ENCODE peak calls at places on chromosomes 4 and X, in five cellular contexts. U is adipocyte; O is CD8-positive, alpha-beta T cell; V is mesenchymal stem cell; T is PC-3. I is an unnamed sample.
A peak's percentile ranks its signal among the peaks of the same experiment; 100 is the strongest.

GRCh38 chr4:81988178-81988577 is 385.6 kb downstream of the HNRNPD start:
- DNase-seq in O (no peak), T (no peak), V (no peak), U (no peak), I (no peak)

GRCh38 chr4:37667197-37668100 is 18.7 kb downstream of the RELL1 start:
- DNase-seq in T (no peak), V (no peak), O (no peak), U (no peak), I (no peak)

GRCh38 chr4:38360201-38360600 is 303.8 kb upstream of the KLF3 start:
- DNase-seq in T (no peak), U (no peak), O (no peak), V (no peak), I (no peak)

GRCh38 chr4:108433832-108434231 is 186.5 kb upstream of the RPL34 start:
- DNase-seq in V (peak; percentile 87), U (peak; percentile 64), O (peak; percentile 18), T (peak; percentile 34), I (no peak)

GRCh38 chrX:16612257-16612987 is 37.5 kb upstream of the S100G start:
- DNase-seq in T (no peak), U (no peak), O (no peak), V (no peak), I (no peak)

GRCh38 chrX:45771114-45771513 is 570.4 kb upstream of the DIPK2B start:
- DNase-seq in O (no peak), T (peak; percentile 96), U (peak; percentile 74), V (peak; percentile 94), I (peak; percentile 85)

GRCh38 chr4:107863850-107864371 is 39.2 kb downstream of the SGMS2 start:
- DNase-seq in O (no peak), U (peak; percentile 29), T (peak; percentile 72), V (peak; percentile 55), I (no peak)

GRCh38 chrX:1093586-1094538 is 118.6 kb downstream of the CRLF2 start:
- DNase-seq in V (no peak), U (no peak), O (no peak), T (no peak), I (no peak)

GRCh38 chr4:147864591-147864990 is 132.7 kb downstream of the ARHGAP10 start:
- DNase-seq in O (no peak), U (no peak), V (no peak), T (no peak), I (no peak)

GRCh38 chr4:8306511-8307021 is 37.0 kb downstream of the HTRA3 start:
- DNase-seq in T (no peak), O (no peak), U (no peak), V (no peak), I (no peak)

GRCh38 chr4:177448850-177449249 is 6.6 kb upstream of the AGA start:
- DNase-seq in O (no peak), T (no peak), V (peak; percentile 62), U (peak; percentile 83), I (no peak)

GRCh38 chr4:100806988-100807387 is 289.2 kb upstream of the EMCN start:
- DNase-seq in V (no peak), U (no peak), O (no peak), T (no peak), I (no peak)

DNA sequence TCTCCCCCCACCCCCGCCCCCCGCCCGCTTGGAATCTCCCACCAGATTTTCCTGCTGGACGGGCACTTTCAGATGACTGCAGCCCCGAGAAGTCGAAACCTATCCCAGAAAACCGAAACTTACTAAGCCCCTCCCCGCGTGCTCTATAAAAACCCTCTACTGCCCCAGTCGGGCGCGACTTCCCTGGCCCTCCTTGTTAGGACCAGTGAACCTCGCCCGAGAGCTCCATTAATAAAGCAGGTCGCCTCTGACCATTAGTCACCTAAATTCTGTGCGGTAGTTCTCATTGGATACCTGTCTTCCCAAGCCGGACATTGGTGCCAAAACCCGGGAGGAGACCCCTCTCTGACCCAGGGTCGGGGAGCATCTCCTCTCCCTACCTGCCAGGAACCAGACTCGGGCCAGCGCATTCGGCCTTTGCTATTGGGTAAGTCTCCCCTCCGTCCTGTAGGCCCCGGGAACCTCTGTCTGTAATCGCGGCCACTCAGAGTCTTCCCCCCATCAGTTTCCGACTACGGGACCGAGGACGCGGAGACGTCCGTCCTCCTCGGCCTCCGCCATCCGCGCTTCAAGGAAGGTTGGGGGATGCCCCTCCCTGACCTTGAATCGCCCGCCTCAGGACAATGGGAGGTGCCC is 958.0 kb downstream of the RPA4 start:
- DNase-seq in V (no peak), U (no peak), T (no peak), O (no peak), I (no peak)
- H3K9me3 ChIP-seq in V (peaks cover 7% of the 10 kb centered on the region), U (no peaks in the 10 kb centered on the region), T (no peaks in the 10 kb centered on the region), O (no peaks in the 10 kb centered on the region), I (no peaks in the 10 kb centered on the region)

GRCh38 chr4:174582463-174582862 is 60.2 kb upstream of the HPGD start:
- DNase-seq in O (no peak), T (no peak), U (no peak), V (no peak), I (no peak)

GRCh38 chr4:174591243-174592021 is 69.1 kb upstream of the HPGD start:
- DNase-seq in V (no peak), T (no peak), O (no peak), U (no peak), I (no peak)

GRCh38 chr4:174592256-174592984 is 70.1 kb upstream of the HPGD start:
- DNase-seq in U (no peak), T (no peak), V (no peak), O (no peak), I (no peak)

GRCh38 chr4:174590336-174590735 is 68.0 kb upstream of the HPGD start:
- DNase-seq in O (no peak), U (no peak), V (no peak), T (no peak), I (no peak)

DNA sequence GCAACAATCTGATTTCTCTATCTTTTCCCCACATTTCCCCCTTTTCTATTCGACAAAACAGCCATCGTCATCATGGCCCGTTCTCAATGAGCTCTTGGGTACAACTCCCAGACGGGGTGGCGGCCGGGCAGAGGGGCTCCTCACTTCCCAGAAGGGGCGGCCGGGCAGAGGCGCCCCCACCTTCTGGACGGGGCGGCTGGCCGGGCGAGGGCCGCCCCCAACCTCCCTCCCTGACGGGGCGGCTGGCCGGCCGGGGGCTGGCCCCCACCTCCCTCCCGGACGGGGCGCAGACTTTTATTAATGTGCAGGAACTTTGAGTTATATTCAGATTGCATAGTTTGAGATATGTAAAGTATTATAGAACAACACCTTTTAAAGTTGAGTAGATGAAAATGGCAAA is 64.4 kb upstream of the HPGD start:
- DNase-seq in O (no peak), V (no peak), U (no peak), T (no peak), I (no peak)
- H3K4me3 ChIP-seq in O (no peak overlapping the region), V (no peak overlapping the region), U (no peak overlapping the region), T (no peak overlapping the region), I (no peak overlapping the region)

GRCh38 chr4:6566582-6567190 is 8.3 kb upstream of the MAN2B2 start:
- DNase-seq in V (no peak), U (no peak), T (no peak), O (no peak), I (no peak)
- H3K27me3 ChIP-seq in V (peaks cover 32% of the 10 kb centered on the region), U (peaks cover 23% of the 10 kb centered on the region), T (peaks cover 20% of the 10 kb centered on the region), O (peaks cover 12% of the 10 kb centered on the region), I (no peaks in the 10 kb centered on the region)

DNA sequence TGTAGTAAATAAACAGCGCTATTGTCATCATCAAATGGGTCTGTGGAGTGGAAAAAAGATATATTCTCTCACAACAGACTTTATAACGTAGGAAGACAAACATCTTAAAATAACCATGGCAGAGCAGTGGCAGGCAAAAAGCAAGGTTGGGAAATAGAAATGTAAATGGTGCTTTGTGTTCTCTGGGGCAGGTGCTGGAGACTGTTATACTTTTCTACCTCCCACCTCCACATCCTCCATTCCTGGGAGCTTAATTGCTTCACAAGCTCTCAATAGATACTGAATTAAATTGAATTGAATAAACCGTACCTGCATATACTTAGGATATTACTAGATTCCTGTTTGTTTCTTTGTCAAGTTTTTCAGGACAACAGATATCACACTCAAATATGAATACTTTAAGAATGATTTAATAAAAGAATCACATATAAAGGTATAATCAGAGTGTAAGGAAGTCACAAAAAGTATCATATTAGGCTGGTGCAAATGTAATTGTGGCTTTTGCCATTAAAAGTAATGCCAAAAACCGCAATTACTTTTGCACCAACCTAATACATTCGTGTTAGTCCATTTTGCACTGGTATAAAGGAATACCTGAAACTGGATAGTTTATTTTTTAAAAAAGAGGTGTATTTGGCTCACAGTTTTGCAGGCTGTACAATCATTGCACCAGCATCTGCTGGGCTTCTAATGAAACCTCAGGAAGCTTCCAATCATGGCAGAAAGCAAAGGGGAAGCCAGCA is 367.3 kb downstream of the GRIA2 start:
- DNase-seq in V (no peak), O (no peak), T (no peak), U (no peak), I (no peak)
- H3K9me3 ChIP-seq in V (no peaks in the 10 kb centered on the region), O (no peaks in the 10 kb centered on the region), T (no peaks in the 10 kb centered on the region), U (no peaks in the 10 kb centered on the region), I (no peaks in the 10 kb centered on the region)